ENCODE peak calls at places on chromosomes 4 and X, in seven cellular contexts. One of them, this sample, is unnamed.

GRCh38 chr4:127586922-127587571 is 45.7 kb upstream of the INTU start:
- DNase-seq in CD8-positive, alpha-beta memory T cell: no peak
- DNase-seq in HFFc6: peak
- DNase-seq in cardiac fibroblast: peak
- DNase-seq in CD4-positive, alpha-beta memory T cell: no peak
- DNase-seq in NCI-H524: peak
- DNase-seq in astrocyte of the cerebellum: peak
- DNase-seq in this sample: no peak

GRCh38 chr4:109810580-109811387 is 4.8 kb upstream of the GAR1 start:
- DNase-seq in CD8-positive, alpha-beta memory T cell: no peak
- DNase-seq in HFFc6: no peak
- DNase-seq in cardiac fibroblast: no peak
- DNase-seq in CD4-positive, alpha-beta memory T cell: no peak
- DNase-seq in NCI-H524: no peak
- DNase-seq in astrocyte of the cerebellum: no peak
- DNase-seq in this sample: no peak

GRCh38 chr4:69066945-69067344 is 29.3 kb upstream of the UGT2B7 start:
- DNase-seq in CD8-positive, alpha-beta memory T cell: no peak
- DNase-seq in HFFc6: no peak
- DNase-seq in cardiac fibroblast: peak
- DNase-seq in CD4-positive, alpha-beta memory T cell: no peak
- DNase-seq in NCI-H524: no peak
- DNase-seq in astrocyte of the cerebellum: no peak
- DNase-seq in this sample: no peak

GRCh38 chr4:76926841-76927240 is 22.7 kb upstream of the SEPTIN11 start:
- DNase-seq in CD8-positive, alpha-beta memory T cell: no peak
- DNase-seq in HFFc6: no peak
- DNase-seq in cardiac fibroblast: no peak
- DNase-seq in CD4-positive, alpha-beta memory T cell: no peak
- DNase-seq in NCI-H524: no peak
- DNase-seq in astrocyte of the cerebellum: no peak
- DNase-seq in this sample: no peak

GRCh38 chr4:172953896-172954568 is 214.6 kb upstream of the GALNT7 start:
- DNase-seq in CD8-positive, alpha-beta memory T cell: no peak
- DNase-seq in HFFc6: no peak
- DNase-seq in cardiac fibroblast: peak
- DNase-seq in CD4-positive, alpha-beta memory T cell: no peak
- DNase-seq in NCI-H524: no peak
- DNase-seq in astrocyte of the cerebellum: no peak
- DNase-seq in this sample: no peak

GRCh38 chr4:8191136-8191747 is 7.8 kb upstream of the SH3TC1 start:
- DNase-seq in CD8-positive, alpha-beta memory T cell: no peak
- DNase-seq in HFFc6: no peak
- DNase-seq in cardiac fibroblast: peak
- DNase-seq in CD4-positive, alpha-beta memory T cell: no peak
- DNase-seq in NCI-H524: no peak
- DNase-seq in astrocyte of the cerebellum: no peak
- DNase-seq in this sample: no peak

GRCh38 chrX:149522914-149523313 is 17.8 kb upstream of the IDS start:
- DNase-seq in CD8-positive, alpha-beta memory T cell: no peak
- DNase-seq in HFFc6: no peak
- DNase-seq in cardiac fibroblast: no peak
- DNase-seq in CD4-positive, alpha-beta memory T cell: no peak
- DNase-seq in NCI-H524: no peak
- DNase-seq in astrocyte of the cerebellum: no peak
- DNase-seq in this sample: no peak

GRCh38 chr4:2787230-2788100 is 5.4 kb upstream of the SH3BP2 start:
- DNase-seq in CD8-positive, alpha-beta memory T cell: peak
- DNase-seq in HFFc6: no peak
- DNase-seq in cardiac fibroblast: no peak
- DNase-seq in CD4-positive, alpha-beta memory T cell: peak
- DNase-seq in NCI-H524: no peak
- DNase-seq in astrocyte of the cerebellum: no peak
- DNase-seq in this sample: no peak

GRCh38 chrX:18537524-18537923 is 112.1 kb downstream of the CDKL5 start:
- DNase-seq in CD8-positive, alpha-beta memory T cell: no peak
- DNase-seq in HFFc6: no peak
- DNase-seq in cardiac fibroblast: no peak
- DNase-seq in CD4-positive, alpha-beta memory T cell: no peak
- DNase-seq in NCI-H524: no peak
- DNase-seq in astrocyte of the cerebellum: no peak
- DNase-seq in this sample: no peak

GRCh38 chrX:94633237-94633636 is 959.2 kb downstream of the FAM133A start:
- DNase-seq in CD8-positive, alpha-beta memory T cell: no peak
- DNase-seq in HFFc6: no peak
- DNase-seq in cardiac fibroblast: no peak
- DNase-seq in CD4-positive, alpha-beta memory T cell: no peak
- DNase-seq in NCI-H524: peak
- DNase-seq in astrocyte of the cerebellum: no peak
- DNase-seq in this sample: no peak

GRCh38 chr4:71441186-71442169 is 102.7 kb downstream of the SLC4A4 start:
- DNase-seq in CD8-positive, alpha-beta memory T cell: no peak
- DNase-seq in HFFc6: peak
- DNase-seq in cardiac fibroblast: peak
- DNase-seq in CD4-positive, alpha-beta memory T cell: no peak
- DNase-seq in NCI-H524: no peak
- DNase-seq in astrocyte of the cerebellum: peak
- DNase-seq in this sample: no peak

GRCh38 chrX:133444196-133444595 is 28.9 kb upstream of the GPC4 start:
- DNase-seq in CD8-positive, alpha-beta memory T cell: no peak
- DNase-seq in HFFc6: no peak
- DNase-seq in cardiac fibroblast: no peak
- DNase-seq in CD4-positive, alpha-beta memory T cell: no peak
- DNase-seq in NCI-H524: peak
- DNase-seq in astrocyte of the cerebellum: no peak
- DNase-seq in this sample: no peak

GRCh38 chr4:56701644-56702043 is 20.5 kb upstream of the HOPX start:
- DNase-seq in CD8-positive, alpha-beta memory T cell: no peak
- DNase-seq in HFFc6: no peak
- DNase-seq in cardiac fibroblast: no peak
- DNase-seq in CD4-positive, alpha-beta memory T cell: no peak
- DNase-seq in NCI-H524: no peak
- DNase-seq in astrocyte of the cerebellum: no peak
- DNase-seq in this sample: no peak

GRCh38 chrX:143788265-143788664 is 67.7 kb upstream of the SPANXN2 start:
- DNase-seq in CD8-positive, alpha-beta memory T cell: no peak
- DNase-seq in HFFc6: no peak
- DNase-seq in cardiac fibroblast: peak
- DNase-seq in CD4-positive, alpha-beta memory T cell: no peak
- DNase-seq in NCI-H524: peak
- DNase-seq in astrocyte of the cerebellum: no peak
- DNase-seq in this sample: no peak

GRCh38 chr4:19850909-19851308 is 400.8 kb upstream of the SLIT2 start:
- DNase-seq in CD8-positive, alpha-beta memory T cell: no peak
- DNase-seq in HFFc6: peak
- DNase-seq in cardiac fibroblast: peak
- DNase-seq in CD4-positive, alpha-beta memory T cell: no peak
- DNase-seq in NCI-H524: no peak
- DNase-seq in astrocyte of the cerebellum: peak
- DNase-seq in this sample: no peak

GRCh38 chr4:136922066-136922465 is 610.2 kb downstream of the PCDH18 start:
- DNase-seq in CD8-positive, alpha-beta memory T cell: no peak
- DNase-seq in HFFc6: no peak
- DNase-seq in cardiac fibroblast: no peak
- DNase-seq in CD4-positive, alpha-beta memory T cell: no peak
- DNase-seq in NCI-H524: no peak
- DNase-seq in astrocyte of the cerebellum: peak
- DNase-seq in this sample: no peak

GRCh38 chr4:20276848-20277247 is 25.1 kb downstream of the SLIT2 start:
- DNase-seq in CD8-positive, alpha-beta memory T cell: no peak
- DNase-seq in HFFc6: no peak
- DNase-seq in cardiac fibroblast: no peak
- DNase-seq in CD4-positive, alpha-beta memory T cell: no peak
- DNase-seq in NCI-H524: no peak
- DNase-seq in astrocyte of the cerebellum: no peak
- DNase-seq in this sample: no peak

GRCh38 chrX:46226422-46226821 is 318.8 kb downstream of the ZNF674 start:
- DNase-seq in CD8-positive, alpha-beta memory T cell: no peak
- DNase-seq in HFFc6: no peak
- DNase-seq in cardiac fibroblast: no peak
- DNase-seq in CD4-positive, alpha-beta memory T cell: no peak
- DNase-seq in NCI-H524: no peak
- DNase-seq in astrocyte of the cerebellum: no peak
- DNase-seq in this sample: no peak

GRCh38 chrX:46574941-46575381 is 1.4 kb downstream of the CHST7 start:
- DNase-seq in CD8-positive, alpha-beta memory T cell: peak
- DNase-seq in HFFc6: no peak
- DNase-seq in cardiac fibroblast: no peak
- DNase-seq in CD4-positive, alpha-beta memory T cell: peak
- DNase-seq in NCI-H524: peak
- DNase-seq in astrocyte of the cerebellum: no peak
- DNase-seq in this sample: no peak

GRCh38 chr4:3807861-3808521 is 41.8 kb downstream of the ADRA2C start:
- DNase-seq in CD8-positive, alpha-beta memory T cell: no peak
- DNase-seq in HFFc6: no peak
- DNase-seq in cardiac fibroblast: no peak
- DNase-seq in CD4-positive, alpha-beta memory T cell: no peak
- DNase-seq in NCI-H524: peak
- DNase-seq in astrocyte of the cerebellum: no peak
- DNase-seq in this sample: peak

GRCh38 chr4:138834029-138834428 is 181.6 kb upstream of the NOCT start:
- DNase-seq in CD8-positive, alpha-beta memory T cell: no peak
- DNase-seq in HFFc6: no peak
- DNase-seq in cardiac fibroblast: no peak
- DNase-seq in CD4-positive, alpha-beta memory T cell: no peak
- DNase-seq in NCI-H524: no peak
- DNase-seq in astrocyte of the cerebellum: no peak
- DNase-seq in this sample: no peak

GRCh38 chr4:19010766-19011165 is 989.2 kb upstream of the LCORL start:
- DNase-seq in CD8-positive, alpha-beta memory T cell: no peak
- DNase-seq in HFFc6: no peak
- DNase-seq in cardiac fibroblast: no peak
- DNase-seq in CD4-positive, alpha-beta memory T cell: no peak
- DNase-seq in NCI-H524: peak
- DNase-seq in astrocyte of the cerebellum: no peak
- DNase-seq in this sample: no peak

GRCh38 chr4:11263208-11263607 is 165.5 kb downstream of the HS3ST1 start:
- DNase-seq in CD8-positive, alpha-beta memory T cell: no peak
- DNase-seq in HFFc6: no peak
- DNase-seq in cardiac fibroblast: no peak
- DNase-seq in CD4-positive, alpha-beta memory T cell: no peak
- DNase-seq in NCI-H524: no peak
- DNase-seq in astrocyte of the cerebellum: no peak
- DNase-seq in this sample: no peak

GRCh38 chrX:93874554-93874953 is 200.5 kb downstream of the FAM133A start:
- DNase-seq in CD8-positive, alpha-beta memory T cell: no peak
- DNase-seq in HFFc6: no peak
- DNase-seq in cardiac fibroblast: peak
- DNase-seq in CD4-positive, alpha-beta memory T cell: no peak
- DNase-seq in NCI-H524: peak
- DNase-seq in astrocyte of the cerebellum: peak
- DNase-seq in this sample: no peak

GRCh38 chr4:89753601-89754066 is 83.3 kb downstream of the SNCA start:
- DNase-seq in CD8-positive, alpha-beta memory T cell: no peak
- DNase-seq in HFFc6: peak
- DNase-seq in cardiac fibroblast: peak
- DNase-seq in CD4-positive, alpha-beta memory T cell: no peak
- DNase-seq in NCI-H524: no peak
- DNase-seq in astrocyte of the cerebellum: peak
- DNase-seq in this sample: no peak

GRCh38 chrX:16727637-16728036 is 8.2 kb downstream of the SYAP1 start:
- DNase-seq in CD8-positive, alpha-beta memory T cell: no peak
- DNase-seq in HFFc6: no peak
- DNase-seq in cardiac fibroblast: no peak
- DNase-seq in CD4-positive, alpha-beta memory T cell: no peak
- DNase-seq in NCI-H524: no peak
- DNase-seq in astrocyte of the cerebellum: no peak
- DNase-seq in this sample: no peak

GRCh38 chr4:27270435-27270834 is 409.8 kb downstream of the STIM2 start:
- DNase-seq in CD8-positive, alpha-beta memory T cell: no peak
- DNase-seq in HFFc6: no peak
- DNase-seq in cardiac fibroblast: no peak
- DNase-seq in CD4-positive, alpha-beta memory T cell: no peak
- DNase-seq in NCI-H524: no peak
- DNase-seq in astrocyte of the cerebellum: no peak
- DNase-seq in this sample: no peak

GRCh38 chrX:24838624-24839023 is 144.9 kb downstream of the POLA1 start:
- DNase-seq in CD8-positive, alpha-beta memory T cell: no peak
- DNase-seq in HFFc6: peak
- DNase-seq in cardiac fibroblast: peak
- DNase-seq in CD4-positive, alpha-beta memory T cell: peak
- DNase-seq in NCI-H524: peak
- DNase-seq in astrocyte of the cerebellum: peak
- DNase-seq in this sample: no peak

GRCh38 chr4:159107203-159107921 is 4.5 kb downstream of the RAPGEF2 start:
- DNase-seq in CD8-positive, alpha-beta memory T cell: no peak
- DNase-seq in HFFc6: no peak
- DNase-seq in cardiac fibroblast: peak
- DNase-seq in CD4-positive, alpha-beta memory T cell: no peak
- DNase-seq in NCI-H524: no peak
- DNase-seq in astrocyte of the cerebellum: no peak
- DNase-seq in this sample: no peak

GRCh38 chr4:993111-994029 is at the start of gene SLC26A1:
- DNase-seq in CD8-positive, alpha-beta memory T cell: no peak
- DNase-seq in HFFc6: no peak
- DNase-seq in cardiac fibroblast: no peak
- DNase-seq in CD4-positive, alpha-beta memory T cell: no peak
- DNase-seq in NCI-H524: no peak
- DNase-seq in astrocyte of the cerebellum: no peak
- DNase-seq in this sample: no peak

GRCh38 chrX:9464435-9465371 is at the start of gene TBL1X:
- DNase-seq in CD8-positive, alpha-beta memory T cell: peak
- DNase-seq in HFFc6: peak
- DNase-seq in cardiac fibroblast: peak
- DNase-seq in CD4-positive, alpha-beta memory T cell: peak
- DNase-seq in NCI-H524: peak
- DNase-seq in astrocyte of the cerebellum: no peak
- DNase-seq in this sample: no peak

GRCh38 chr4:19659131-19659530 is 592.6 kb upstream of the SLIT2 start:
- DNase-seq in CD8-positive, alpha-beta memory T cell: no peak
- DNase-seq in HFFc6: no peak
- DNase-seq in cardiac fibroblast: no peak
- DNase-seq in CD4-positive, alpha-beta memory T cell: no peak
- DNase-seq in NCI-H524: no peak
- DNase-seq in astrocyte of the cerebellum: no peak
- DNase-seq in this sample: no peak

GRCh38 chr4:16952896-16953605 is 54.6 kb upstream of the LDB2 start:
- DNase-seq in CD8-positive, alpha-beta memory T cell: no peak
- DNase-seq in HFFc6: no peak
- DNase-seq in cardiac fibroblast: no peak
- DNase-seq in CD4-positive, alpha-beta memory T cell: no peak
- DNase-seq in NCI-H524: no peak
- DNase-seq in astrocyte of the cerebellum: no peak
- DNase-seq in this sample: no peak